ENCODE peak calls at places on chromosomes 6 and 20, in five cellular contexts. One of them, this sample, is unnamed.
A peak's percentile ranks its signal among the peaks of the same experiment; 100 is the strongest.

GRCh38 chr20:52484438-52484837 is 292.9 kb upstream of the ZFP64 start:
- DNase-seq in breast epithelium: no peak
- DNase-seq in cardiac muscle cell: no peak
- DNase-seq in astrocyte of the spinal cord: peak; percentile 24
- DNase-seq in glutamatergic neuron: no peak
- DNase-seq in this sample: no peak

GRCh38 chr6:71254323-71254722 is 34.3 kb upstream of the OGFRL1 start:
- DNase-seq in breast epithelium: no peak
- DNase-seq in cardiac muscle cell: peak; percentile 53
- DNase-seq in glutamatergic neuron: peak; percentile 62
- DNase-seq in astrocyte of the spinal cord: no peak
- DNase-seq in this sample: no peak

GRCh38 chr6:110495949-110496348 is 19.5 kb upstream of the SLC22A16 start:
- DNase-seq in glutamatergic neuron: no peak
- DNase-seq in cardiac muscle cell: peak; percentile 86
- DNase-seq in astrocyte of the spinal cord: no peak
- DNase-seq in breast epithelium: no peak
- DNase-seq in this sample: no peak

GRCh38 chr20:61436268-61436667 is 184.2 kb downstream of the CDH4 start:
- DNase-seq in cardiac muscle cell: no peak
- DNase-seq in glutamatergic neuron: no peak
- DNase-seq in astrocyte of the spinal cord: peak; percentile 87
- DNase-seq in breast epithelium: no peak
- DNase-seq in this sample: no peak

GRCh38 chr20:25233016-25233772 is 14.7 kb upstream of the PYGB start:
- DNase-seq in breast epithelium: peak; percentile 86
- DNase-seq in cardiac muscle cell: no peak
- DNase-seq in glutamatergic neuron: no peak
- DNase-seq in astrocyte of the spinal cord: peak; percentile 94
- DNase-seq in this sample: no peak

GRCh38 chr6:106767271-106767670 is 137.9 kb downstream of the QRSL1 start:
- DNase-seq in glutamatergic neuron: no peak
- DNase-seq in cardiac muscle cell: no peak
- DNase-seq in astrocyte of the spinal cord: no peak
- DNase-seq in breast epithelium: no peak
- DNase-seq in this sample: no peak

GRCh38 chr6:156900292-156900691 is 123.1 kb downstream of the ARID1B start:
- DNase-seq in glutamatergic neuron: no peak
- DNase-seq in astrocyte of the spinal cord: no peak
- DNase-seq in cardiac muscle cell: no peak
- DNase-seq in breast epithelium: no peak
- DNase-seq in this sample: no peak

GRCh38 chr6:122869437-122870024 is 80.5 kb downstream of the SMPDL3A start:
- DNase-seq in glutamatergic neuron: peak; percentile 32
- DNase-seq in breast epithelium: no peak
- DNase-seq in cardiac muscle cell: peak; percentile 63
- DNase-seq in astrocyte of the spinal cord: peak; percentile 60
- DNase-seq in this sample: no peak

GRCh38 chr20:826695-827323 is 6.7 kb upstream of the FAM110A start:
- DNase-seq in glutamatergic neuron: no peak
- DNase-seq in cardiac muscle cell: no peak
- DNase-seq in astrocyte of the spinal cord: no peak
- DNase-seq in breast epithelium: peak; percentile 10
- DNase-seq in this sample: no peak

GRCh38 chr20:2820084-2820895 is 4.1 kb downstream of the TMEM239 start:
- DNase-seq in breast epithelium: no peak
- DNase-seq in glutamatergic neuron: no peak
- DNase-seq in cardiac muscle cell: no peak
- DNase-seq in astrocyte of the spinal cord: peak; percentile 37
- DNase-seq in this sample: peak; percentile 59

GRCh38 chr20:56516631-56517030 is 7.9 kb upstream of the FAM209A start:
- DNase-seq in astrocyte of the spinal cord: no peak
- DNase-seq in glutamatergic neuron: no peak
- DNase-seq in breast epithelium: no peak
- DNase-seq in cardiac muscle cell: no peak
- DNase-seq in this sample: no peak

GRCh38 chr20:56517641-56518040 is 6.9 kb upstream of the FAM209A start:
- DNase-seq in breast epithelium: no peak
- DNase-seq in glutamatergic neuron: no peak
- DNase-seq in astrocyte of the spinal cord: no peak
- DNase-seq in cardiac muscle cell: no peak
- DNase-seq in this sample: no peak

GRCh38 chr20:56517211-56517610 is 7.3 kb upstream of the FAM209A start:
- DNase-seq in cardiac muscle cell: no peak
- DNase-seq in breast epithelium: no peak
- DNase-seq in glutamatergic neuron: no peak
- DNase-seq in astrocyte of the spinal cord: no peak
- DNase-seq in this sample: no peak

GRCh38 chr20:56513807-56514150 is 10.8 kb upstream of the FAM209A start:
- DNase-seq in astrocyte of the spinal cord: no peak
- DNase-seq in breast epithelium: no peak
- DNase-seq in glutamatergic neuron: no peak
- DNase-seq in cardiac muscle cell: no peak
- DNase-seq in this sample: no peak

DNA sequence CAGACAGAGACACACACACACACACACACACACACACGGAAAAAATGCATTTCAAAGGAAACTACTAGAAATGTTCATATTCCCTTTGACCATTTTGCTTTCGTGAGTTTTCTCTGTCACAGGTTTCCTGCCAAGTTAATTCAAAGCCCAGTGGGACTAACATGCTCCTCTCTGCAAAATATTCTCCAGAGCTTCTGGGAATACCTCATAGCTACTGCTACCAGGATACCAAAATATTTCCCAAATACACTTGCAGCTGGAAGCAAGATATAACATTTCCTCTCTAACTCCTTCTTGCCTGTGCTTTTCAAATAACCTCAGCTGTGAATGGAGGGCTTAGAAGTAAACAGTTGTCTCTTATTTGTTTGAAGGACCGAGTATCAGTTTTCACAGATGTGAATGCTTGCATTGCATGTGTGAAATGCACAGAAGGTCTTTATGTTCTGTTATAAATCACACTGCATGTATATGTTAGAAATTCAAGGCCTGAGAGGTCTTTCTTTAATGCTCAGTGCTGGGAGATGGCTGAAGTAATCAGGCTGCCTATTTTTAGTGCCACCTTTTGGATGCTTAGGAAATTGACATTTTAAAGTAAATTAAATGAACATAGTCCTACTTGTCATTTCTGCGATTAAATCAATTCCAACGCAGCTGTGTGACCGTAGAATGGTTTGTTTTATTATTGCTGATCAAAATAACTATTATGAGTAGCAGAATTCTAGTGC is 8.7 kb upstream of the FAM209A start:
- DNase-seq in astrocyte of the spinal cord: peak; percentile 24
- DNase-seq in glutamatergic neuron: no peak
- DNase-seq in cardiac muscle cell: no peak
- DNase-seq in breast epithelium: no peak
- DNase-seq in this sample: no peak
- TF ChIP-seq CTCF in astrocyte of the spinal cord: peak; percentile 38
- TF ChIP-seq CTCF in glutamatergic neuron: no peak
- TF ChIP-seq CTCF in cardiac muscle cell: peak; percentile 42
- TF ChIP-seq CTCF in breast epithelium: no peak
- TF ChIP-seq CTCF in this sample: no peak

DNA sequence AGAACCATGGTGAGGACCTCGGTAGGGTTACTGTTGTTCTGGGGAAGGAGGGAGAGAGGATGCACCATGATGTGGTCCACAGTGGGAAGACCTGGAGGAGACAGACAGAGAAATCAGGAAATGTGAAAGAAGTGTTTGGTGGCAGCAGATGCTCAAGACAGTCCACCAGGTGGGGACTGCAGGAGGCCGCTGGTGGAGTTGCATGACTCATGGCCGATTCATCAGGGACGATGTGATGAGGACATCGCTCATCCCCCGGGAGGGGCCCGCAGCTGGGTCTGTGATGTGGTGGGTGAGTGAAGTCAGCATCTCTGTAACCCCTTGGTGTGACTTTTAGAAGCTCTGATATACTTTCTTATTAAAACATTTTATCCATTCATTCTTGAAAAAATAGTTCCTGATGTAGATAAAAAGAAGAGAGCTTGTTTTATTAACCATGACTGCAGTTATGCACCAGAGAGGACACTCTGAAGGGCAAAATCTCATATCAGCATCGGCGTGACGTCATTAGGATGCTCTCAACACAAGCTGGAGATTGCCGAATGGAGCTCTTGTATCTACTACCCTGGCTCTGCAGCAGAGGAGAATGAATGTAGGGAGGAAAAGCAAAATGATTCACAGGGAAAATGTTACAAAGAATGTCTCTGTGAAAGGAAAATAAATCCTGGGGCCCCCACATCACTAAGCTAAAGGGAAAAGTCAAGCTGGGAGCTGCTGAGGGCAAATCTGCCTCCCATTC is 71.2 kb downstream of the RAMACL start:
- DNase-seq in astrocyte of the spinal cord: peak; percentile 84
- DNase-seq in breast epithelium: no peak
- DNase-seq in glutamatergic neuron: peak; percentile 57
- DNase-seq in cardiac muscle cell: no peak
- DNase-seq in this sample: no peak
- TF ChIP-seq CTCF in astrocyte of the spinal cord: peak; percentile 59
- TF ChIP-seq CTCF in breast epithelium: no peak
- TF ChIP-seq CTCF in glutamatergic neuron: no peak
- TF ChIP-seq CTCF in cardiac muscle cell: peak; percentile 31
- TF ChIP-seq CTCF in this sample: no peak

GRCh38 chr6:136274062-136274461 is 15.6 kb downstream of the BCLAF1 start:
- DNase-seq in breast epithelium: no peak
- DNase-seq in astrocyte of the spinal cord: no peak
- DNase-seq in glutamatergic neuron: no peak
- DNase-seq in cardiac muscle cell: no peak
- DNase-seq in this sample: no peak
- TF ChIP-seq CTCF in breast epithelium: no peak
- TF ChIP-seq CTCF in astrocyte of the spinal cord: no peak
- TF ChIP-seq CTCF in glutamatergic neuron: no peak
- TF ChIP-seq CTCF in cardiac muscle cell: no peak
- TF ChIP-seq CTCF in this sample: no peak

GRCh38 chr6:75266716-75267291 is 17.8 kb downstream of the TMEM30A start:
- DNase-seq in breast epithelium: no peak
- DNase-seq in cardiac muscle cell: peak; percentile 54
- DNase-seq in astrocyte of the spinal cord: peak; percentile 65
- DNase-seq in glutamatergic neuron: no peak
- DNase-seq in this sample: no peak
- TF ChIP-seq CTCF in breast epithelium: peak; percentile 78
- TF ChIP-seq CTCF in cardiac muscle cell: peak; percentile 81
- TF ChIP-seq CTCF in astrocyte of the spinal cord: peak; percentile 79
- TF ChIP-seq CTCF in glutamatergic neuron: peak; percentile 75
- TF ChIP-seq CTCF in this sample: peak; percentile 77